ENCODE peak calls at places on chromosome X, in seven cellular contexts. W is GM13977, I is GM20000, Q is omental fat pad, L is GM13976, B is cardiac fibroblast, F is B cell. A is an unnamed sample.

GRCh38 chrX:48864210-48864609 is 28.8 kb upstream of the PCSK1N start:
- DNase-seq in W (no peak), B (peak; percentile 34), F (no peak), I (no peak), Q (no peak), L (no peak), A (no peak)

GRCh38 chrX:66638591-66639500 is at the start of gene EDA2R:
- DNase-seq in L (peak; percentile 67), Q (no peak), I (peak; percentile 70), B (peak; percentile 90), W (peak; percentile 67), F (peak; percentile 27), A (peak; percentile 68)

GRCh38 chrX:111083101-111083500 is 12.9 kb upstream of the PAK3 start:
- DNase-seq in L (no peak), B (peak; percentile 1), I (no peak), W (no peak), F (no peak), Q (no peak), A (no peak)

GRCh38 chrX:23554304-23554703 is 113.0 kb upstream of the PRDX4 start:
- DNase-seq in B (peak; percentile 69), L (peak; percentile 9), I (peak; percentile 4), F (no peak), Q (no peak), W (peak; percentile 14), A (peak; percentile 10)

GRCh38 chrX:83847339-83847738 is 13.6 kb upstream of the CYLC1 start:
- DNase-seq in F (no peak), I (no peak), L (no peak), Q (no peak), W (no peak), B (no peak), A (no peak)

GRCh38 chrX:54602563-54602962 is 72.5 kb downstream of the GNL3L start:
- DNase-seq in L (no peak), F (no peak), B (no peak), Q (no peak), I (no peak), W (no peak), A (no peak)

GRCh38 chrX:108270280-108270679 is 167.9 kb downstream of the COL4A6 start:
- DNase-seq in Q (no peak), L (no peak), B (no peak), F (no peak), I (no peak), W (no peak), A (no peak)

GRCh38 chrX:86104526-86104925 is 43.7 kb upstream of the DACH2 start:
- DNase-seq in B (no peak), I (no peak), F (no peak), W (no peak), L (no peak), Q (no peak), A (no peak)

GRCh38 chrX:150870487-150871340 is 27.8 kb downstream of the CD99L2 start:
- DNase-seq in W (no peak), I (peak; percentile 16), Q (no peak), B (peak; percentile 40), L (no peak), F (no peak), A (no peak)

GRCh38 chrX:17328837-17329236 is 46.2 kb upstream of the NHS start:
- DNase-seq in I (no peak), Q (no peak), L (no peak), W (no peak), B (no peak), F (no peak), A (no peak)

GRCh38 chrX:45794323-45794994 is 593.8 kb upstream of the DIPK2B start:
- DNase-seq in F (no peak), I (no peak), W (no peak), L (no peak), Q (no peak), B (no peak), A (no peak)

GRCh38 chrX:26651755-26652154 is 435.8 kb downstream of the MAGEB5 start:
- DNase-seq in F (no peak), W (no peak), L (no peak), I (no peak), B (peak; percentile 6), Q (no peak), A (no peak)
- TF ChIP-seq CTCF in F (no peak), W (peak; percentile 52), L (no peak), I (no peak), B (peak; percentile 12), Q (no peak), A (peak; percentile 19)

DNA sequence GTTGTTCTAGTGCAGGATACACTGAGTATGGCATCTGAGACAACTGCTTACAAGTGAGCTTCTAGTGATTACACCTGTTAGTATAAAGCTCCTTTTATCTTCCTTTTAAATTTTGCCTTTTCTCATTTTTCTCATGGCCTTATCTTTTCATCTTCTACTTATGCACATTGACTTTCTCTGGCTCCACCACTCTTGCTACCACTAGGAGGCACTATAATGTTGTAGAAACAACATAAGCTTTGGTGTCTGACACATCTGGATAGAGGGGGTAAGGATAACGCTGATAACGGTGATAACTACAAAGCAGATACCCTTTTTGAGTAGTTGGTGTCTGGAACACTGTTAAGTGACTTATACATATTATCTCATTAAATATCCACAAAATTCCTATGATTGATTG is 187.4 kb upstream of the TEX13C start:
- DNase-seq in B (peak; percentile 1), L (no peak), W (peak; percentile 17), I (no peak), F (no peak), Q (no peak), A (peak; percentile 6)
- TF ChIP-seq CTCF in B (no peak), L (peak; percentile 38), W (peak; percentile 63), I (no peak), F (no peak), Q (no peak), A (peak; percentile 33)

GRCh38 chrX:28178206-28178605 is 197.0 kb upstream of the DCAF8L1 start:
- DNase-seq in W (no peak), F (no peak), L (no peak), I (no peak), B (no peak), Q (no peak), A (no peak)

DNA sequence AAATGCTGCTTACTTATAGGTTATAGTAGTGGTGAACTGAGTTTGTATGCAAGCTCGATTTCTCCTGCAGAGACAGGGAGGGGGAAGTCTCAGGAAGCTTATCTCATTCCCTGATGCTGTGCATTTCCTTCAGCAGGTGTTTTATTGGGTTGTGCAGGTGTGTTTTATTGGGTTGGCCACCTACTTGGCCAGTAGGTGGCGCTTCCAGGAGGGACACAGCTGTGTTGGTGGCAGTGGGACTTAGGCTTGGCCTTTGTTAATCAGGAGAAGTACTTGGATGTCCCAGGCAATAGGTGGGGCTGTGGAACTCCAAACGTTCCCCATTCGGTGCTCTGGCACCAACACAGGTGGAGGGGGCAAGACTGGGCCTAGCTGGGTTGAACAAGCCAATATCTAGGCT is 196.0 kb upstream of the DCAF8L1 start:
- DNase-seq in Q (no peak), I (no peak), W (peak; percentile 14), F (no peak), L (peak; percentile 11), B (peak; percentile 0), A (peak; percentile 5)
- TF ChIP-seq CTCF in Q (no peak), I (no peak), W (peak; percentile 66), F (no peak), L (peak; percentile 41), B (peak; percentile 9), A (no peak)

GRCh38 chrX:76850851-76851250 is 423.3 kb downstream of the MAGEE1 start:
- DNase-seq in I (no peak), W (no peak), L (no peak), Q (no peak), F (no peak), B (no peak), A (no peak)
- TF ChIP-seq CTCF in I (no peak), W (peak; percentile 34), L (no peak), Q (no peak), F (no peak), B (no peak), A (peak; percentile 11)

GRCh38 chrX:132468454-132468853 is 20.4 kb downstream of the MBNL3 start:
- DNase-seq in B (no peak), F (no peak), L (no peak), Q (no peak), W (no peak), I (no peak), A (no peak)

GRCh38 chrX:132461886-132462285 is 27.0 kb downstream of the MBNL3 start:
- DNase-seq in W (no peak), F (no peak), Q (no peak), B (no peak), I (no peak), L (no peak), A (no peak)

GRCh38 chrX:132467029-132467428 is 21.8 kb downstream of the MBNL3 start:
- DNase-seq in F (no peak), B (peak; percentile 12), W (no peak), L (no peak), Q (no peak), I (no peak), A (no peak)

GRCh38 chrX:132463411-132463810 is 25.4 kb downstream of the MBNL3 start:
- DNase-seq in W (no peak), Q (no peak), I (no peak), B (peak; percentile 41), L (no peak), F (no peak), A (no peak)
- TF ChIP-seq CTCF in W (peak; percentile 53), Q (no peak), I (no peak), B (peak; percentile 44), L (peak; percentile 12), F (peak; percentile 49), A (peak; percentile 18)

GRCh38 chrX:19040373-19040772 is 56.5 kb upstream of the PHKA2 start:
- DNase-seq in I (no peak), B (peak; percentile 8), L (no peak), Q (no peak), F (no peak), W (no peak), A (no peak)
- TF ChIP-seq CTCF in I (no peak), B (no peak), L (no peak), Q (no peak), F (no peak), W (peak; percentile 30), A (peak; percentile 29)

DNA sequence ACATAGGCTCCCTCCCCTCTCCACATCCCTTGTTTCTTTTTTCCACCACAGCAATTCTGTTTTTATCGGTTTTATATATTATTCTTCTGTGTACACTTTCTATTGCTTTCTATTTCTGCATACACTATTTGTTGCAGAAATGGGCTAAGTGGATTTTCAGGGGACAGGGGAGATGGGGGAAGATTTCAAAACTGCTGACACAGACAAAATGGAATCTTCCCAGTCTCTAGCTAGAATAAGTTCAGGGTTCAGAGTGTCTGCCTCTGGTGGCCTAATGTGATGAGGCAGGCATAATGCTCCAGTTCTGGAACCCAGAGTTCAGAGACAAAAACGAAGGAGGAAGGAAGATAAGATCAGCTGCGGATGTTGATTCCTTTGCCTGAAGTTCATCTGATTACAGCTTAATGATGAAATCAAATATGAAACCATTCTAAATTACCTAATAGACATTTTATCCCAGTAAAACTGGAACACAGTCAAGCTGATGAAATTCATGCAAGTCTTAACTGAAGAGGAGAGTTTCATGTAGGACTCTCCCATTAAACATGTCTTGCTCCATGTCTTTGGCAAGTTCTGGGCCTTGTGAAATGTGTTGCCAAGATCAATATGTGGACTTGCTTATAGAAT is 447.1 kb downstream of the AFF2 start:
- DNase-seq in W (no peak), F (no peak), B (no peak), L (no peak), I (no peak), Q (no peak), A (no peak)
- TF ChIP-seq CTCF in W (no peak), F (no peak), B (no peak), L (no peak), I (no peak), Q (no peak), A (no peak)

A was measured in GM10248.